ENCODE peak calls at places on chromosome 18, in five cellular contexts. D is sigmoid colon, M is uterus, G is omental fat pad, S is GM12864. L is an unnamed sample.
A peak's percentile ranks its signal among the peaks of the same experiment; 100 is the strongest.

GRCh38 chr18:28729321-28729720 is 552.4 kb upstream of the CDH2 start:
- DNase-seq in S (no peak), D (no peak), G (no peak), M (no peak), L (no peak)

GRCh38 chr18:76558881-76559667 is 64.0 kb upstream of the ZNF516 start:
- DNase-seq in S (no peak), D (no peak), M (no peak), G (no peak), L (no peak)

GRCh38 chr18:7733642-7734041 is 166.5 kb downstream of the PTPRM start:
- DNase-seq in G (no peak), D (no peak), M (no peak), S (no peak), L (no peak)

GRCh38 chr18:78624646-78625279 is 354.9 kb upstream of the SALL3 start:
- DNase-seq in G (no peak), D (peak; percentile 38), S (no peak), M (no peak), L (no peak)

GRCh38 chr18:79873449-79874110 is 75.8 kb downstream of the KCNG2 start:
- DNase-seq in M (no peak), G (no peak), D (no peak), S (no peak), L (no peak)

GRCh38 chr18:39462436-39462835 is 1896.8 kb upstream of the CELF4 start:
- DNase-seq in M (no peak), S (no peak), D (no peak), G (no peak), L (no peak)

GRCh38 chr18:3283908-3284307 is 22.0 kb downstream of the MYL12B start:
- DNase-seq in D (no peak), M (no peak), S (no peak), G (no peak), L (no peak)

GRCh38 chr18:58476521-58477210 is 152.2 kb downstream of the ALPK2 start:
- DNase-seq in S (no peak), M (no peak), G (no peak), D (no peak), L (no peak)

GRCh38 chr18:4204151-4204720 is 250.9 kb downstream of the DLGAP1 start:
- DNase-seq in M (no peak), G (no peak), S (no peak), D (no peak), L (no peak)

GRCh38 chr18:21444465-21445023 is 156.0 kb downstream of the ESCO1 start:
- DNase-seq in G (no peak), S (peak; percentile 12), D (no peak), M (no peak), L (peak; percentile 56)

GRCh38 chr18:11728247-11728646 is 39.2 kb downstream of the GNAL start:
- DNase-seq in D (no peak), G (no peak), M (no peak), S (no peak), L (no peak)

GRCh38 chr18:37516361-37516853 is 49.2 kb downstream of the CELF4 start:
- DNase-seq in S (no peak), G (no peak), D (no peak), M (no peak), L (no peak)

GRCh38 chr18:21763846-21764646 is 23.5 kb downstream of the MIB1 start:
- DNase-seq in D (no peak), M (no peak), G (no peak), S (no peak), L (no peak)

GRCh38 chr18:53909668-53910067 is 314.8 kb downstream of the MBD2 start:
- DNase-seq in D (no peak), M (no peak), S (peak; percentile 15), G (no peak), L (no peak)
- TF ChIP-seq CTCF in D (no peak), M (no peak), S (peak; percentile 62), G (no peak), L (no peak)

GRCh38 chr18:2168022-2168421 is 403.3 kb downstream of the METTL4 start:
- DNase-seq in D (no peak), M (no peak), G (no peak), S (no peak), L (no peak)

GRCh38 chr18:2171840-2172625 is 399.3 kb downstream of the METTL4 start:
- DNase-seq in D (no peak), M (no peak), G (no peak), S (no peak), L (no peak)

GRCh38 chr18:2164644-2165287 is 406.5 kb downstream of the METTL4 start:
- DNase-seq in D (no peak), M (no peak), S (no peak), G (no peak), L (no peak)

GRCh38 chr18:2173464-2173863 is 397.8 kb downstream of the METTL4 start:
- DNase-seq in M (no peak), G (no peak), D (no peak), S (no peak), L (no peak)

DNA sequence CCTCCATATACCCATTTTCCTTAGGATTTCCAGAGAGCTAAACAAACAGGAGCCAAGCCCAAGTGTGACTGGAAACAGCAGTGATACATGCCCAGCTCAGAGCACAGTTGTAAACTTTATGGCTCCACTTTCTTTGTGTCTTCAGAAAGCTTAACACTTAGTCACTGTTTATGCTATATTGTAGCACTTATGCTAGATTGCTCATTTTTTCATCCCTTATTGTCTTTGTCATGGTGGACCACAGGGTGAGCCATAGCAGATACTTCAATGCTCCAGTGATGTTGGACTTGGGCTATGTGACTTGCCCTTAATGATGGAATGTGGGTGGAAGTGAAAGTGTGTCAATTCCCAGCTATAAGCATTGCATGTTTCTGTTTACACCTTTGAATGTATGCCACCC is 401.6 kb downstream of the METTL4 start:
- DNase-seq in S (no peak), G (no peak), M (no peak), D (no peak), L (no peak)
- TF ChIP-seq CTCF in S (no peak), G (no peak), M (no peak), D (no peak), L (no peak)

GRCh38 chr18:35949903-35950627 is 22.4 kb upstream of the RMP24 start:
- DNase-seq in S (no peak), M (peak; percentile 50), G (peak; percentile 30), D (peak; percentile 73), L (peak; percentile 70)

GRCh38 chr18:35949090-35949489 is 23.4 kb upstream of the RMP24 start:
- DNase-seq in S (no peak), M (no peak), G (no peak), D (no peak), L (no peak)

GRCh38 chr18:35953688-35954087 is 18.8 kb upstream of the RMP24 start:
- DNase-seq in D (no peak), S (no peak), G (no peak), M (no peak), L (no peak)

GRCh38 chr18:35948080-35948479 is 24.4 kb upstream of the RMP24 start:
- DNase-seq in D (no peak), S (no peak), M (no peak), G (no peak), L (no peak)

GRCh38 chr18:35950628-35950982 is 21.9 kb upstream of the RMP24 start:
- DNase-seq in S (no peak), G (no peak), D (no peak), M (no peak), L (no peak)
- TF ChIP-seq CTCF in S (no peak), G (no peak), D (no peak), M (no peak), L (no peak)

DNA sequence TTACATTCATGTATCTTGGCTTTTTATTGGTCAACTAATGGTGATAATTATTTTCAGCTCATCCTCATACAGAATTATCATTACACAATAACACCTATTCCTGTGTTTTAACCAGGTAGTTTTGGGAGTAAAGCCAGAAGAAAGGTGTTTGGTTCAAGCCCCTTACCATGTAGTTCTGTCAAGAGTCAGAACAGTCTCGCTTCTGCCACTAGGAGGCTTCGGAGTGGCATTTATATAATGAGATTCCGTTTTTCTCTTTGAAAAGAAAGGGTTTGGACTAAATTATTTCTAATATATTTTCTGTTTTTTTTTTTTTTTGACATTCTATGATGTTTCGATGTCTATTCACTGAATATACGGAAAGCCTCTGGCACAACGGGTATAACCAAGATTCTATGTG is 217.8 kb downstream of the CDH7 start:
- DNase-seq in G (no peak), S (no peak), D (no peak), M (no peak), L (no peak)
- TF ChIP-seq CTCF in G (no peak), S (no peak), D (no peak), M (no peak), L (no peak)

GRCh38 chr18:72456802-72457201 is 87.3 kb downstream of the CBLN2 start:
- DNase-seq in G (no peak), S (no peak), M (no peak), D (no peak), L (no peak)

GRCh38 chr18:72458256-72458655 is 85.9 kb downstream of the CBLN2 start:
- DNase-seq in S (no peak), G (no peak), D (no peak), M (no peak), L (no peak)

GRCh38 chr18:72460210-72460680 is 83.9 kb downstream of the CBLN2 start:
- DNase-seq in D (no peak), M (no peak), S (no peak), G (no peak), L (no peak)
- TF ChIP-seq CTCF in D (no peak), M (no peak), S (no peak), G (no peak), L (no peak)

GRCh38 chr18:42604820-42605219 is 510.7 kb downstream of the RIT2 start:
- DNase-seq in G (no peak), S (no peak), M (no peak), D (no peak), L (no peak)
- TF ChIP-seq CTCF in G (no peak), S (no peak), M (no peak), D (no peak), L (no peak)

DNA sequence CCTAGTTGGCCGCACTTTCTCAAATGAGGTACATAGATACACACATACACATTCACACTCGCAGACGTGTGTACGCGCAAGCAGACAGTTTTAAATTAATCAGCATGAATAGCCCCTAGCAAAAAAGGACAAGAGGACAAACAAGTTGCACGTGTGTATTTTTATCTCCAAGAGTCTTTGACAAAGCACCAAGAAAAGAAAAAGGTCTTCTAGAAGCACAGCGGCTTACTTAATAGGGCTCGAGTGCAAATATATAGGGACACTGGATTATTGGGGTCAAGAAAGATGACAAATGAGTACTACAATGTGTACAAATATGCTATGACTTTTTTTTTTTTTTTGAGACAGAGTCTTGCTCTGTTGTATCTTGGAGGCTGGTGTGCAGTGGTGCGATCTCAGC is 1.7 kb upstream of the BCL2 start:
- DNase-seq in S (no peak), G (no peak), M (no peak), D (no peak), L (no peak)
- TF ChIP-seq CTCF in S (no peak), G (no peak), M (no peak), D (no peak), L (no peak)

GRCh38 chr18:43789234-43790000 is 512.1 kb upstream of the SYT4 start:
- DNase-seq in D (no peak), M (no peak), G (no peak), S (no peak), L (no peak)
- TF ChIP-seq CTCF in D (no peak), M (peak; percentile 22), G (no peak), S (no peak), L (no peak)